ENCODE peak calls at places on chromosomes 7 and 10, in four cellular contexts. D is PC-3, N is ovary, C is sigmoid colon. W is an unnamed sample.

GRCh38 chr7:75945297-75946168 is 30.6 kb downstream of the POR start:
- DNase-seq in D (peak), N (peak), C (no peak), W (no peak)

GRCh38 chr7:28409716-28410627 is 2.3 kb upstream of the CREB5 start:
- DNase-seq in D (peak), N (peak), C (peak), W (no peak)

GRCh38 chr7:137020351-137020750 is 151.9 kb downstream of the CHRM2 start:
- DNase-seq in D (peak), N (no peak), C (no peak), W (no peak)

GRCh38 chr10:84341538-84341856 is 13.1 kb downstream of the CCSER2 start:
- DNase-seq in D (no peak), N (no peak), C (no peak), W (peak)

GRCh38 chr7:42186181-42186580 is 50.8 kb downstream of the GLI3 start:
- DNase-seq in D (peak), N (no peak), C (no peak), W (peak)

GRCh38 chr7:149573519-149573918 is 75.9 kb upstream of the ZNF746 start:
- DNase-seq in D (no peak), N (no peak), C (no peak), W (no peak)

GRCh38 chr10:46553238-46554049 is 3.0 kb downstream of the GPRIN2 start:
- DNase-seq in D (no peak), N (no peak), C (peak), W (peak)

GRCh38 chr7:109996411-109996810 is 1094.5 kb upstream of the LRRN3 start:
- DNase-seq in D (no peak), N (no peak), C (no peak), W (no peak)

GRCh38 chr10:129759214-129760002 is 204.7 kb downstream of the EBF3 start:
- DNase-seq in D (no peak), N (no peak), C (peak), W (no peak)

GRCh38 chr10:5466451-5466996 is 32.8 kb downstream of the CALML5 start:
- DNase-seq in D (peak), N (peak), C (peak), W (no peak)

GRCh38 chr10:95451568-95452524 is 109.3 kb downstream of the SORBS1 start:
- DNase-seq in D (peak), N (no peak), C (no peak), W (no peak)

GRCh38 chr7:121798896-121799295 is 74.1 kb upstream of the PTPRZ1 start:
- DNase-seq in D (no peak), N (no peak), C (no peak), W (peak)

GRCh38 chr7:47049234-47049774 is 532.6 kb downstream of the TNS3 start:
- DNase-seq in D (no peak), N (no peak), C (no peak), W (no peak)

DNA sequence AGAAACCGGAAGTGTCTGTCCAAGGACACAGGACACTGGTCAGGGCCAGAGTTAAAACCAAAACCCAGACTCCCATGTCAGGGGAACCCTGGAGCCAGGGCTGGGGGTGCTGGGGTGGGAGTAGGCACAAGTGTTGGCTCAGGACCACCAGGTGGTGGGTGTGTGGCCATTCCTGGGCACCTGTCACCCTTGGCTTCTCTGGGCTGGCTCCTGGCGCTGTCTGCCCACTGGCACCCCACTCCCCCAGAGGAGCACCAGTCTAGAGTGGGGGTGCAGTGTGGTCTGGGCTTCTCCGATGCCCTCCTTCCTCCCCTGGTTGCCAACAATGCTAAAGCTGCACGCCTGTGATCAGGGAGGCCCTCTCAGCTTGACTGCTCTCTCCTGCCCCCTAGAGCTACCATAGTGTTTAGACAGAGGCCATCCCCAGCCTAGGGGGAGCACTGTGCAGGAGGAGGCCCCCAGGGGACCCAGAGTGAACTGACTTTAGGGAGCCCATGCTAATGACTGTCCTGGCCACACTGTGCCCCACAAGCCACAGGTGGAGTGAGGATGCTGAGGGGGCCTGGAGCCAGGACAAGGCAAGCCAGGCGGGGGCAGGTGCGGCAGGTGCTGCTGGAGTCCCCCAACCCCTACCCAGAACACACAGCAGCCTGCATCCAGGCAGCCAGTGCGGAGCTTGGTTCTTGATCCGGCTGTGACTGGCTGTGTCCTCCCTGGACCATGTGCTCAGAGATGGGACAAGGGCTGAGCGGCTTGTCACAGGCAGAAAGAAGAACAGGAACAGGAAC is 11.0 kb downstream of the RASGEF1A start:
- DNase-seq in D (peak), N (no peak), C (no peak), W (peak)
- TF ChIP-seq CTCF in D (peak), N (no peak), C (no peak), W (peak)

DNA sequence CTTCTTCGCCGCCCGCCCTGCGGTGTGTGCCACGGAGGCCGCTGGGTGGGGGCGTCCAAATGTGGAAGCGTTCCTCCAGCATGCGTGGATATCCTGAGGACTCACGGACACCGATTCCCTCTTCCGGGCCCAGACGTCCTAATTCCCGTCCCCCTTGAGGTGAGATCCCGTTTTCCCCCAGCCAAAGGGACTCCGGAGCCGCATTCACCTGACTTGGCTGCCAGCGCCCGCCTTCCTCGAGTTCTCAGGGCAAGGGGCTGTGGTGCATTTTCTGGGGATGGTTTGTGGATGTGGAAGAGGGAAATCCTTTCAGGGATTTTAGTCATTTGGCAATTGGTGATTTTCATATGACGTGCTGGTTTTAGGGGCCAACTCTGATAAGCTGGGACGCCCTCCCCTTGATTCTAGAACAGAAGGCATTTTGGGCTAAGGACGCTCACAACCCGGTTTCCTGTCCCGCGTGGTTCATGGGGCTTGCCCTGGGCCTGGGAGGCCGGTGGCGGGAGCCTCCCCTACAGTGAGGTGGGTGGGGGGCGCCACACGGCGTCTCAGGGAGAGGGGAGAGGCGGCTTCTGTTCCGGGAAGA is 165.4 kb downstream of the ACTR3B start:
- DNase-seq in D (no peak), N (no peak), C (no peak), W (no peak)
- H3K4me3 ChIP-seq in D (no peak), N (peak), C (peak), W (peak)

DNA sequence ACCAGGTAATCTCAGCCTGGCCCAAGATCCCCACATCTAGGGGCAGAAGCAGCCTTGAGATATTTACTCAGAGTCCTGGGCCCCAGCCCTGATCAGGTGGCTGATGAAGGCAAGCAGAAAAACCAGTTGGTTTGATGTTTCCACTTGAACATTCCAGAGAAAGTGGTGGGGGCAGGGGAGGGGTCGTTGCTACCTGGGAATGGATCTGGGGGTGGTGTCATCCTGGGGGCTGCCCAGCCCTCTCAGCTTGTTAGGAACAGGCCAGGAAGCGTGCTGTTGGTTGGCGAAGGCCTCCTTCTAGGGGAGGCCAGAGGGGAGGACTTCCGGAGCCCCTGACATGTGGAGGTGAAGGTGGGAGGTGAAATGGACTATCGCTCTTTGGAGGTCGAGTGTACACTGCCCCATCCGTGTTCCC is 3.7 kb upstream of the ABHD11 start:
- DNase-seq in D (no peak), N (no peak), C (no peak), W (no peak)
- H3K27ac ChIP-seq in D (peak), N (no peak), C (no peak), W (peak)

GRCh38 chr7:15326044-15326644 is 235.7 kb downstream of the AGMO start:
- DNase-seq in D (peak), N (no peak), C (no peak), W (no peak)

DNA sequence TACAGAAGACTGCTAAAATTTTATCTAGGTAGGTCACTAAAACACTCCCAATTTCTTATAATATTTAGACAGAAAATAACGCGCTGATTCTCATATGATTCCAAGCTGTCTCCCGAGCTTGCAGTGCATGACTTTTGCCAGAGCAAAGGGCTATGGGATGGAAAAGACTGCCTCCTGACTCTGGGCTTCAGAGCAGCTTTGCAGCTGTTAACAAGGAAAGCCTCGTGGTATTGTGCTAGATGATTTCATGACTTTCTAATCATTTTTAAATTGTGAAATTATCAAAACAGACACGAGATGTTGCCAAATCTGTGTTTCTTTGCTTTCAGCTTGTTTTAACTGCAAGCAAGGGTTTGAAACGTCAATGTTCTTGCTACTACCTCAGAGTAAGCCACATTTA is 238.3 kb downstream of the AGMO start:
- DNase-seq in D (no peak), N (no peak), C (peak), W (no peak)
- TF ChIP-seq CTCF in D (no peak), N (no peak), C (no peak), W (no peak)

GRCh38 chr10:124722812-124723783 is 21.1 kb downstream of the FAM53B start:
- DNase-seq in D (no peak), N (no peak), C (peak), W (no peak)
- H3K4me3 ChIP-seq in D (no peak), N (no peak), C (no peak), W (no peak)

GRCh38 chr7:87413029-87413428 is 62.5 kb downstream of the ABCB4 start:
- DNase-seq in D (no peak), N (no peak), C (no peak), W (no peak)
- H3K27ac ChIP-seq in D (peak), N (no peak), C (no peak), W (peak)

GRCh38 chr7:139987691-139988516 is 74.8 kb downstream of the PARP12 start:
- DNase-seq in D (no peak), N (no peak), C (no peak), W (no peak)

GRCh38 chr7:139990571-139990970 is 72.2 kb downstream of the PARP12 start:
- DNase-seq in D (no peak), N (no peak), C (no peak), W (no peak)

GRCh38 chr7:139991267-139991666 is 71.5 kb downstream of the PARP12 start:
- DNase-seq in D (peak), N (no peak), C (no peak), W (no peak)

GRCh38 chr7:139990142-139990535 is 72.6 kb downstream of the PARP12 start:
- DNase-seq in D (no peak), N (no peak), C (no peak), W (no peak)

GRCh38 chr7:139989366-139990141 is 73.2 kb downstream of the PARP12 start:
- DNase-seq in D (no peak), N (no peak), C (no peak), W (no peak)
- TF ChIP-seq CTCF in D (no peak), N (no peak), C (no peak), W (no peak)

W was measured in WERI-Rb-1.